ENCODE peak calls at places on chromosome 16, in four cellular contexts. O is H1, P is neural progenitor cell, M is thoracic aorta. Z is an unnamed sample.
A peak's percentile ranks its signal among the peaks of the same experiment; 100 is the strongest.

GRCh38 chr16:85258616-85259015 is 146.3 kb upstream of the CIBAR2 start:
- DNase-seq in O (no peak), P (peak; percentile 60), M (no peak), Z (no peak)

GRCh38 chr16:17330019-17330570 is 140.7 kb downstream of the XYLT1 start:
- DNase-seq in O (no peak), P (no peak), M (no peak), Z (no peak)

GRCh38 chr16:68737046-68737729 is at the start of gene CDH1:
- DNase-seq in O (peak; percentile 97), P (peak; percentile 70), M (no peak), Z (peak; percentile 29)

GRCh38 chr16:78684040-78684611 is 584.7 kb downstream of the WWOX start:
- DNase-seq in O (no peak), P (no peak), M (peak; percentile 39), Z (no peak)

GRCh38 chr16:88891083-88891482 is 24.6 kb upstream of the PABPN1L start:
- DNase-seq in O (no peak), P (no peak), M (no peak), Z (no peak)

GRCh38 chr16:85296859-85297698 is 184.8 kb upstream of the CIBAR2 start:
- DNase-seq in O (peak; percentile 87), P (peak; percentile 72), M (no peak), Z (peak; percentile 71)

GRCh38 chr16:73616186-73616585 is 568.3 kb upstream of the ZFHX3 start:
- DNase-seq in O (no peak), P (peak; percentile 43), M (no peak), Z (no peak)

GRCh38 chr16:25097304-25097988 is 14.1 kb upstream of the LCMT1 start:
- DNase-seq in O (no peak), P (no peak), M (no peak), Z (no peak)

GRCh38 chr16:23514381-23515152 is 4.3 kb upstream of the GGA2 start:
- DNase-seq in O (no peak), P (no peak), M (no peak), Z (peak; percentile 9)

GRCh38 chr16:80778707-80779106 is 25.7 kb downstream of the CDYL2 start:
- DNase-seq in O (no peak), P (no peak), M (no peak), Z (no peak)

GRCh38 chr16:80775450-80775849 is 28.9 kb downstream of the CDYL2 start:
- DNase-seq in O (no peak), P (no peak), M (no peak), Z (no peak)

GRCh38 chr16:80776856-80777255 is 27.5 kb downstream of the CDYL2 start:
- DNase-seq in O (no peak), P (no peak), M (no peak), Z (no peak)
- H3K27ac ChIP-seq in O (no peak overlapping the region), P (no peak overlapping the region), M (no peak overlapping the region), Z (no peak overlapping the region)

GRCh38 chr16:82841108-82841507 is 214.3 kb downstream of the CDH13 start:
- DNase-seq in O (no peak), P (no peak), M (no peak), Z (no peak)
- H3K9me3 ChIP-seq in O (peaks cover 19% of the 10 kb centered on the region), P (no peaks in the 10 kb centered on the region), M (no peaks in the 10 kb centered on the region), Z (no peaks in the 10 kb centered on the region)

DNA sequence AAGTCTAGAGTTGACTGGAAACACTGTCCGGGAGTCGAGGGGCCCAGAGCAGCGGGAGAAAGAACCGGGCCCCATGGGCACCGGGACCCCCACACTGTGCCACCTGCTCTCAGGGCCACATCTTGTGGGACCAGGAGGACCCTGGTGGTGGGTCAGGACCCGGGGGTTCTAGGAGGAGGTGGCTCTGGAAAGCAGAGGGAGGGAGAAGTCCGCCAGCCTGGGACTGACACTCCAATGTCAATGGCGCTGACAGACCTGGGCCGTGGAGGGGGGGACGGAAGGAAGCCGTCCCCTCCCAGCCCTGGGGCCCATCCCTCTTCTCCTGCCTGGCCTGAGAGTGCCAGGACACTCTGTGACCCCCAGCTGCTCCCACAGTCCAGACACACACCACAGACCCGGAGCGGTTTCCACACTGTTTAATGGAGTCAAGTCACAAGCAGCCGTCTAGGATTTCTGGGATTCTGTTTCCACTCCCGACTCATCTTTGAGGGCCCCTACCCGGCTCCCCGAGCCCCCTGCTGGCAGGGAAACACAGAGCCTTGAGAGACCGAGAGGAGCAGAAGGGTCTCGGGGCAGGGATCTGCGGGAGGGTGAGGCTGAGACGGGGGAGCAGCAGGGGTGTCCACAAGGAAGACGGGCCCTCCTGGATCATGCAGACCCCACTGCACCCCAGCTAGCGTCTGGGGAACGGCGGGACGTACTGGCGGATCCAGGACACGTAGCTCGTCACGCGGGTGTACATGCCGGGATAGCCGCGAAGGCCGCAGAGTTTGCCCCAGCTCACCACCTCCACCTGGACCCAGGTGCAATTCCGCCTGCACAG is 23.6 kb upstream of the UBE2I start:
- DNase-seq in O (no peak), P (no peak), M (no peak), Z (no peak)
- TF ChIP-seq CTCF in O (peak; percentile 21), P (peak; percentile 18), M (no peak), Z (no peak)

GRCh38 chr16:57801098-57801855 is 1.0 kb downstream of the KIFC3 start:
- DNase-seq in O (no peak), P (peak; percentile 35), M (no peak), Z (no peak)
- H3K27ac ChIP-seq in O (no peak overlapping the region), P (no peak overlapping the region), M (peak overlapping the region; percentile 87), Z (no peak overlapping the region)